ENCODE peak calls at places on chromosomes 7 and 10, in seven cellular contexts. One of them, this sample, is unnamed.
A peak's percentile ranks its signal among the peaks of the same experiment; 100 is the strongest.

GRCh38 chr7:66807736-66808135 is 67.2 kb downstream of the RABGEF1 start:
- DNase-seq in A549: no peak
- DNase-seq in Caco-2: no peak
- DNase-seq in neural progenitor cell: no peak
- DNase-seq in MM.1S: no peak
- DNase-seq in adipocyte: no peak
- DNase-seq in body of pancreas: no peak
- DNase-seq in this sample: no peak

GRCh38 chr10:100621360-100622205 is 85.8 kb downstream of the HIF1AN start:
- DNase-seq in A549: peak; percentile 24
- DNase-seq in Caco-2: no peak
- DNase-seq in neural progenitor cell: no peak
- DNase-seq in MM.1S: no peak
- DNase-seq in adipocyte: no peak
- DNase-seq in body of pancreas: no peak
- DNase-seq in this sample: no peak

GRCh38 chr10:10910634-10911033 is 107.0 kb upstream of the CELF2 start:
- DNase-seq in A549: no peak
- DNase-seq in Caco-2: no peak
- DNase-seq in neural progenitor cell: no peak
- DNase-seq in MM.1S: peak; percentile 25
- DNase-seq in adipocyte: peak; percentile 5
- DNase-seq in body of pancreas: no peak
- DNase-seq in this sample: no peak

GRCh38 chr10:9010931-9011670 is 956.6 kb downstream of the GATA3 start:
- DNase-seq in A549: no peak
- DNase-seq in Caco-2: no peak
- DNase-seq in neural progenitor cell: no peak
- DNase-seq in MM.1S: no peak
- DNase-seq in adipocyte: no peak
- DNase-seq in body of pancreas: no peak
- DNase-seq in this sample: no peak

GRCh38 chr10:126349096-126349495 is 39.2 kb downstream of the ADAM12 start:
- DNase-seq in A549: no peak
- DNase-seq in Caco-2: no peak
- DNase-seq in neural progenitor cell: no peak
- DNase-seq in MM.1S: no peak
- DNase-seq in adipocyte: no peak
- DNase-seq in body of pancreas: no peak
- DNase-seq in this sample: no peak

GRCh38 chr7:24763303-24763901 is 6.1 kb upstream of the GSDME start:
- DNase-seq in A549: no peak
- DNase-seq in Caco-2: no peak
- DNase-seq in neural progenitor cell: no peak
- DNase-seq in MM.1S: no peak
- DNase-seq in adipocyte: no peak
- DNase-seq in body of pancreas: no peak
- DNase-seq in this sample: no peak

GRCh38 chr10:3836222-3836820 is 51.3 kb upstream of the KLF6 start:
- DNase-seq in A549: no peak
- DNase-seq in Caco-2: no peak
- DNase-seq in neural progenitor cell: no peak
- DNase-seq in MM.1S: no peak
- DNase-seq in adipocyte: no peak
- DNase-seq in body of pancreas: no peak
- DNase-seq in this sample: no peak

GRCh38 chr10:80539421-80539999 is 1.8 kb downstream of the SH2D4B start:
- DNase-seq in A549: no peak
- DNase-seq in Caco-2: no peak
- DNase-seq in neural progenitor cell: no peak
- DNase-seq in MM.1S: no peak
- DNase-seq in adipocyte: no peak
- DNase-seq in body of pancreas: no peak
- DNase-seq in this sample: no peak

GRCh38 chr10:59362184-59362966 is at the start of gene FAM13C:
- DNase-seq in A549: peak; percentile 22
- DNase-seq in Caco-2: peak; percentile 79
- DNase-seq in neural progenitor cell: peak; percentile 86
- DNase-seq in MM.1S: peak; percentile 64
- DNase-seq in adipocyte: peak; percentile 73
- DNase-seq in body of pancreas: peak; percentile 85
- DNase-seq in this sample: no peak

GRCh38 chr7:47403341-47403866 is 178.5 kb downstream of the TNS3 start:
- DNase-seq in A549: no peak
- DNase-seq in Caco-2: no peak
- DNase-seq in neural progenitor cell: no peak
- DNase-seq in MM.1S: no peak
- DNase-seq in adipocyte: no peak
- DNase-seq in body of pancreas: no peak
- DNase-seq in this sample: no peak

GRCh38 chr10:35607475-35608316 is 2.6 kb downstream of the GJD4 start:
- DNase-seq in A549: no peak
- DNase-seq in Caco-2: peak; percentile 21
- DNase-seq in neural progenitor cell: no peak
- DNase-seq in MM.1S: no peak
- DNase-seq in adipocyte: no peak
- DNase-seq in body of pancreas: peak; percentile 12
- DNase-seq in this sample: no peak

GRCh38 chr10:43376046-43376635 is 4.7 kb downstream of the FXYD4 start:
- DNase-seq in A549: no peak
- DNase-seq in Caco-2: no peak
- DNase-seq in neural progenitor cell: no peak
- DNase-seq in MM.1S: no peak
- DNase-seq in adipocyte: no peak
- DNase-seq in body of pancreas: no peak
- DNase-seq in this sample: no peak

GRCh38 chr7:70489808-70490207 is 642.1 kb upstream of the GALNT17 start:
- DNase-seq in A549: no peak
- DNase-seq in Caco-2: no peak
- DNase-seq in neural progenitor cell: no peak
- DNase-seq in MM.1S: no peak
- DNase-seq in adipocyte: peak; percentile 31
- DNase-seq in body of pancreas: no peak
- DNase-seq in this sample: no peak

GRCh38 chr7:101124376-101125056 is 2.4 kb upstream of the SERPINE1 start:
- DNase-seq in A549: peak; percentile 86
- DNase-seq in Caco-2: no peak
- DNase-seq in neural progenitor cell: no peak
- DNase-seq in MM.1S: no peak
- DNase-seq in adipocyte: peak; percentile 88
- DNase-seq in body of pancreas: no peak
- DNase-seq in this sample: peak; percentile 59

GRCh38 chr10:100683545-100684127 is 61.7 kb upstream of the PAX2 start:
- DNase-seq in A549: no peak
- DNase-seq in Caco-2: no peak
- DNase-seq in neural progenitor cell: no peak
- DNase-seq in MM.1S: no peak
- DNase-seq in adipocyte: no peak
- DNase-seq in body of pancreas: no peak
- DNase-seq in this sample: peak; percentile 66

GRCh38 chr7:1709281-1709680 is 39.2 kb downstream of the ELFN1 start:
- DNase-seq in A549: no peak
- DNase-seq in Caco-2: peak; percentile 8
- DNase-seq in neural progenitor cell: no peak
- DNase-seq in MM.1S: no peak
- DNase-seq in adipocyte: no peak
- DNase-seq in body of pancreas: no peak
- DNase-seq in this sample: no peak
- H3K4me1 ChIP-seq in A549: no peaks in the 10 kb centered on the region
- H3K4me1 ChIP-seq in Caco-2: peaks cover 13% of the 10 kb centered on the region
- H3K4me1 ChIP-seq in neural progenitor cell: peaks cover 10% of the 10 kb centered on the region
- H3K4me1 ChIP-seq in MM.1S: no peaks in the 10 kb centered on the region
- H3K4me1 ChIP-seq in adipocyte: no peaks in the 10 kb centered on the region
- H3K4me1 ChIP-seq in body of pancreas: peaks cover 10% of the 10 kb centered on the region
- H3K4me1 ChIP-seq in this sample: no peaks in the 10 kb centered on the region

DNA sequence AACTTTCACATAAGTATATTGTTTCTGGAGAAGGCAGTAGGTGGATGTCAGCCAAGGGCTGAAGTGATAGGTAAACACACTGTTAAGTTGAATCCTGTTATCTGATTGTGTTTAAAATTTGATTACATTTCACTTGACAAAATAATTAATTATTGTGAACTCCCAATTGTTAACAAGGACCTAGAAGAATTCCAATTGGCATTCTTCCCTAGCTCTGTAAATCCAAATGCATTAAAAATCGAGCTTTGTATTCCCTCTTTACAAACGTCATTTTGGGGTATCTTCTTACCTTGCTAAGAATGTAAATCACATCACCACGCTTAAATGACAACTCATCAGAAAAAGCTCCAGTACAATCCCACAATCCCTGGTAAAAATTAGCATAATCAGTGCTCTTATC is 179.9 kb downstream of the SKAP2 start:
- DNase-seq in A549: no peak
- DNase-seq in Caco-2: no peak
- DNase-seq in neural progenitor cell: no peak
- DNase-seq in MM.1S: no peak
- DNase-seq in adipocyte: no peak
- DNase-seq in body of pancreas: no peak
- DNase-seq in this sample: no peak
- H3K4me1 ChIP-seq in A549: peaks cover 33% of the 10 kb centered on the region
- H3K4me1 ChIP-seq in Caco-2: peaks cover 49% of the 10 kb centered on the region
- H3K4me1 ChIP-seq in neural progenitor cell: no peaks in the 10 kb centered on the region
- H3K4me1 ChIP-seq in MM.1S: peaks cover 40% of the 10 kb centered on the region
- H3K4me1 ChIP-seq in adipocyte: peaks cover 46% of the 10 kb centered on the region
- H3K4me1 ChIP-seq in body of pancreas: no peaks in the 10 kb centered on the region
- H3K4me1 ChIP-seq in this sample: no peaks in the 10 kb centered on the region

GRCh38 chr10:102773320-102773719 is 29.6 kb downstream of the WBP1L start:
- DNase-seq in A549: no peak
- DNase-seq in Caco-2: no peak
- DNase-seq in neural progenitor cell: no peak
- DNase-seq in MM.1S: no peak
- DNase-seq in adipocyte: no peak
- DNase-seq in body of pancreas: no peak
- DNase-seq in this sample: no peak
- H3K4me1 ChIP-seq in A549: peaks cover 26% of the 10 kb centered on the region
- H3K4me1 ChIP-seq in Caco-2: peaks cover 60% of the 10 kb centered on the region
- H3K4me1 ChIP-seq in neural progenitor cell: peaks cover 47% of the 10 kb centered on the region
- H3K4me1 ChIP-seq in MM.1S: peaks cover 55% of the 10 kb centered on the region
- H3K4me1 ChIP-seq in adipocyte: peaks cover 70% of the 10 kb centered on the region
- H3K4me1 ChIP-seq in body of pancreas: peaks cover 68% of the 10 kb centered on the region
- H3K4me1 ChIP-seq in this sample: peaks cover 40% of the 10 kb centered on the region

GRCh38 chr7:126605553-126605952 is 647.2 kb downstream of the GRM8 start:
- DNase-seq in A549: no peak
- DNase-seq in Caco-2: no peak
- DNase-seq in neural progenitor cell: no peak
- DNase-seq in MM.1S: no peak
- DNase-seq in adipocyte: no peak
- DNase-seq in body of pancreas: no peak
- DNase-seq in this sample: no peak
- H3K4me1 ChIP-seq in A549: no peaks in the 10 kb centered on the region
- H3K4me1 ChIP-seq in Caco-2: no peaks in the 10 kb centered on the region
- H3K4me1 ChIP-seq in neural progenitor cell: no peaks in the 10 kb centered on the region
- H3K4me1 ChIP-seq in MM.1S: no peaks in the 10 kb centered on the region
- H3K4me1 ChIP-seq in adipocyte: no peaks in the 10 kb centered on the region
- H3K4me1 ChIP-seq in body of pancreas: no peaks in the 10 kb centered on the region
- H3K4me1 ChIP-seq in this sample: no peaks in the 10 kb centered on the region

DNA sequence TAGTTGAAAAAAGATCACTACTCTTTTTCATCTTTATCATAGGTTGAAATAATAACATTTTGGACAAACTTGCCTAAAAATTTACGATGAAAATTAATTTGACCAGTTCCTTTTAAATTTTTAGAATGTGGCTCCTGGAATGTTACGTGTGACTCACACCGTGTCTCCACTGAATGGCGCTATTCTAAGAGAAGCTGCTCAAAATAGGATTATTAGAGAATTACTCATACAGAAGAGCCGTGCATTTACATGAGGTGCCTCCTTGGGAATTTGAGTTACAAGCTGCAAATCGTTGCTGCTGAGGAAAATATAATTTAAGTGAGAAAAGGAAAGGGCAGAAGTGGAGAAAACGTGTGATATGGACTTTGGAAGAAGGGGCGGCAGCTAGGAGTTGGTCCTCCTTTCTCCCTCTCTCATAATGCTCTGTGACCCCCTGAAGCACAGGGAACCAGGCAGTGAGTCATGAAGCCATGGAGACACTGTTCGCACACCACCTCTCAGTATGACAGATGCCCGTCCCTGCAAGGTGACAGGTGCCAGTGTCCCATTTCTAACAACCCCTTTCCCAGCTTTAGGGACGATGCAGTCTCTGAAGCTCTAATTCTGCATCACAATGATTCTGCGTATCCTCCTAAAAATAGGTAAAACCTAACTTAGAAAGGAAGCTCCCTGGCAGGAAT is 323.2 kb upstream of the COBL start:
- DNase-seq in A549: no peak
- DNase-seq in Caco-2: no peak
- DNase-seq in neural progenitor cell: no peak
- DNase-seq in MM.1S: no peak
- DNase-seq in adipocyte: no peak
- DNase-seq in body of pancreas: no peak
- DNase-seq in this sample: no peak
- H3K4me1 ChIP-seq in A549: no peaks in the 10 kb centered on the region
- H3K4me1 ChIP-seq in Caco-2: peaks cover 39% of the 10 kb centered on the region
- H3K4me1 ChIP-seq in neural progenitor cell: peaks cover 11% of the 10 kb centered on the region
- H3K4me1 ChIP-seq in MM.1S: no peaks in the 10 kb centered on the region
- H3K4me1 ChIP-seq in adipocyte: no peaks in the 10 kb centered on the region
- H3K4me1 ChIP-seq in body of pancreas: no peaks in the 10 kb centered on the region
- H3K4me1 ChIP-seq in this sample: no peaks in the 10 kb centered on the region

DNA sequence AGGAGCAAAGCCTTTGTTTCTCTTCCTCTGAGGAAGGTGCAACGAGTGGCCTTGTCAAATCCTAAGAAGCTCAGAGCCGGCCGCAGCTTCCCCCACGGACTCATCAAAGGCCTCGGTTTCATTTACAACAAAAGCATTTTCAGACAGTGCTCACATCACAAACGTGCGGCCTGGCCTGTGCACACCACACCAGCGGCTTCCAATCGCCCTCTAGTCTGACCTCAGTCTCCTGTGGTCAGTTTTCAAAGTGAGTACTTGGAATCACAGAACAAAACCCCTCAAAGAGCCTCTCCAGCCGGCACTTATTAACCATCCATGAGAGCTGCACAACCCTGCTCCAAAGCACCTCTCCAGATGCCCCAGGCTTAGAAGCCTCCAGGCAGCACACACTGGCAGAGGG is 3.3 kb downstream of the RADIL start:
- DNase-seq in A549: no peak
- DNase-seq in Caco-2: no peak
- DNase-seq in neural progenitor cell: no peak
- DNase-seq in MM.1S: no peak
- DNase-seq in adipocyte: no peak
- DNase-seq in body of pancreas: no peak
- DNase-seq in this sample: no peak
- H3K4me1 ChIP-seq in A549: peaks cover 4% of the 10 kb centered on the region
- H3K4me1 ChIP-seq in Caco-2: peaks cover 7% of the 10 kb centered on the region
- H3K4me1 ChIP-seq in neural progenitor cell: peaks cover 5% of the 10 kb centered on the region
- H3K4me1 ChIP-seq in MM.1S: no peaks in the 10 kb centered on the region
- H3K4me1 ChIP-seq in adipocyte: peaks cover 18% of the 10 kb centered on the region
- H3K4me1 ChIP-seq in body of pancreas: peaks cover 17% of the 10 kb centered on the region
- H3K4me1 ChIP-seq in this sample: no peaks in the 10 kb centered on the region